ENCODE peak calls at places on chromosomes 1 and 21, in eight cellular contexts. One of them, this sample, is unnamed.

GRCh38 chr1:19974822-19975416 is 4.5 kb downstream of the PLA2G2A start:
- DNase-seq in fibroblast of lung: peak; percentile 73
- DNase-seq in AG04449: peak; percentile 28
- DNase-seq in upper lobe of right lung: no peak
- DNase-seq in HFF-Myc: peak; percentile 20
- DNase-seq in astrocyte: peak; percentile 62
- DNase-seq in HCT116: peak; percentile 60
- DNase-seq in GM13977: peak; percentile 46
- DNase-seq in this sample: peak; percentile 37

GRCh38 chr1:61253059-61253735 is 170.8 kb downstream of the NFIA start:
- DNase-seq in fibroblast of lung: peak; percentile 67
- DNase-seq in AG04449: no peak
- DNase-seq in upper lobe of right lung: no peak
- DNase-seq in HFF-Myc: peak; percentile 50
- DNase-seq in astrocyte: no peak
- DNase-seq in HCT116: no peak
- DNase-seq in GM13977: no peak
- DNase-seq in this sample: no peak

GRCh38 chr21:32916522-32917099 is 109.1 kb upstream of the OLIG2 start:
- DNase-seq in fibroblast of lung: no peak
- DNase-seq in AG04449: no peak
- DNase-seq in upper lobe of right lung: no peak
- DNase-seq in HFF-Myc: no peak
- DNase-seq in astrocyte: no peak
- DNase-seq in HCT116: peak; percentile 15
- DNase-seq in GM13977: no peak
- DNase-seq in this sample: no peak

GRCh38 chr1:216221260-216221700 is 202.0 kb downstream of the USH2A start:
- DNase-seq in fibroblast of lung: peak; percentile 88
- DNase-seq in AG04449: peak; percentile 45
- DNase-seq in upper lobe of right lung: no peak
- DNase-seq in HFF-Myc: peak; percentile 70
- DNase-seq in astrocyte: peak; percentile 60
- DNase-seq in HCT116: peak; percentile 7
- DNase-seq in GM13977: peak; percentile 39
- DNase-seq in this sample: peak; percentile 28

GRCh38 chr1:160971618-160972056 is 17.0 kb upstream of the ITLN2 start:
- DNase-seq in fibroblast of lung: no peak
- DNase-seq in AG04449: no peak
- DNase-seq in upper lobe of right lung: no peak
- DNase-seq in HFF-Myc: no peak
- DNase-seq in astrocyte: no peak
- DNase-seq in HCT116: no peak
- DNase-seq in GM13977: peak; percentile 54
- DNase-seq in this sample: no peak

GRCh38 chr1:30249446-30250337 is 473.7 kb downstream of the MATN1 start:
- DNase-seq in fibroblast of lung: no peak
- DNase-seq in AG04449: no peak
- DNase-seq in upper lobe of right lung: no peak
- DNase-seq in HFF-Myc: no peak
- DNase-seq in astrocyte: no peak
- DNase-seq in HCT116: no peak
- DNase-seq in GM13977: no peak
- DNase-seq in this sample: no peak

GRCh38 chr1:229843627-229844238 is 217.7 kb downstream of the URB2 start:
- DNase-seq in fibroblast of lung: peak; percentile 92
- DNase-seq in AG04449: no peak
- DNase-seq in upper lobe of right lung: no peak
- DNase-seq in HFF-Myc: peak; percentile 37
- DNase-seq in astrocyte: no peak
- DNase-seq in HCT116: peak; percentile 22
- DNase-seq in GM13977: no peak
- DNase-seq in this sample: no peak

GRCh38 chr1:247112479-247112781 is 8.3 kb upstream of the ZNF669 start:
- DNase-seq in fibroblast of lung: no peak
- DNase-seq in AG04449: no peak
- DNase-seq in upper lobe of right lung: no peak
- DNase-seq in HFF-Myc: no peak
- DNase-seq in astrocyte: no peak
- DNase-seq in HCT116: no peak
- DNase-seq in GM13977: no peak
- DNase-seq in this sample: no peak

GRCh38 chr21:23402929-23403520 is 2204.3 kb downstream of the MRPL39 start:
- DNase-seq in fibroblast of lung: no peak
- DNase-seq in AG04449: no peak
- DNase-seq in upper lobe of right lung: no peak
- DNase-seq in HFF-Myc: no peak
- DNase-seq in astrocyte: no peak
- DNase-seq in HCT116: no peak
- DNase-seq in GM13977: no peak
- DNase-seq in this sample: no peak

GRCh38 chr21:23398726-23399125 is 2208.6 kb downstream of the MRPL39 start:
- DNase-seq in fibroblast of lung: no peak
- DNase-seq in AG04449: no peak
- DNase-seq in upper lobe of right lung: no peak
- DNase-seq in HFF-Myc: no peak
- DNase-seq in astrocyte: no peak
- DNase-seq in HCT116: no peak
- DNase-seq in GM13977: no peak
- DNase-seq in this sample: no peak

DNA sequence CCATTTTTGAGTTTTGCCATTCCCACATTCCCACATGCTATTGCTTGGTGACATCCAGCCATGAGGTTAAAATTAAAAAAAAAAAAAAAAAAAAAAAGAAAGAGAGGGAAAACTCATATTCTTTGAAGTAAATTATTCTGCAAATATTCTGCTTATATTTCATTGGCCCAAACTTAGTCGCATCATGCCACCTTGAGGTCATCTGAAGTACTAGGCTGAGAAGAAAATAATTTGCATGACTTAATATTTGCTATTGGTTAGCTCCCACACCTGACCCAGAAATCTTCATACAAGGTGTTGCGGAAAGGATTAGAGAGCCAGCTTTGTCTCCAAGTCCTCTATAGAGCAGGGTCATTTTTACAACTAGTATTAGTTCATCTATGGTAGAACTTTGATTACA is 2206.0 kb downstream of the MRPL39 start:
- DNase-seq in fibroblast of lung: no peak
- DNase-seq in AG04449: no peak
- DNase-seq in upper lobe of right lung: no peak
- DNase-seq in HFF-Myc: no peak
- DNase-seq in astrocyte: no peak
- DNase-seq in HCT116: no peak
- DNase-seq in GM13977: no peak
- DNase-seq in this sample: no peak
- TF ChIP-seq CTCF in fibroblast of lung: no peak
- TF ChIP-seq CTCF in AG04449: no peak
- TF ChIP-seq CTCF in upper lobe of right lung: peak; percentile 5
- TF ChIP-seq CTCF in HFF-Myc: no peak
- TF ChIP-seq CTCF in astrocyte: no peak
- TF ChIP-seq CTCF in HCT116: peak; percentile 16
- TF ChIP-seq CTCF in GM13977: peak; percentile 7
- TF ChIP-seq CTCF in this sample: no peak

GRCh38 chr1:173714441-173714758 is 381 bp upstream of the KLHL20 start:
- DNase-seq in fibroblast of lung: no peak
- DNase-seq in AG04449: no peak
- DNase-seq in upper lobe of right lung: no peak
- DNase-seq in HFF-Myc: no peak
- DNase-seq in astrocyte: no peak
- DNase-seq in HCT116: no peak
- DNase-seq in GM13977: no peak
- DNase-seq in this sample: no peak

GRCh38 chr1:173717238-173717637 is 2.5 kb downstream of the KLHL20 start:
- DNase-seq in fibroblast of lung: no peak
- DNase-seq in AG04449: no peak
- DNase-seq in upper lobe of right lung: no peak
- DNase-seq in HFF-Myc: no peak
- DNase-seq in astrocyte: peak; percentile 3
- DNase-seq in HCT116: no peak
- DNase-seq in GM13977: no peak
- DNase-seq in this sample: no peak

GRCh38 chr1:173715538-173715844 is 710 bp downstream of the KLHL20 start:
- DNase-seq in fibroblast of lung: no peak
- DNase-seq in AG04449: no peak
- DNase-seq in upper lobe of right lung: no peak
- DNase-seq in HFF-Myc: no peak
- DNase-seq in astrocyte: no peak
- DNase-seq in HCT116: no peak
- DNase-seq in GM13977: no peak
- DNase-seq in this sample: no peak

GRCh38 chr1:173714759-173715537 is at the start of gene KLHL20:
- DNase-seq in fibroblast of lung: peak; percentile 94
- DNase-seq in AG04449: peak; percentile 62
- DNase-seq in upper lobe of right lung: peak; percentile 88
- DNase-seq in HFF-Myc: peak; percentile 77
- DNase-seq in astrocyte: peak; percentile 88
- DNase-seq in HCT116: peak; percentile 89
- DNase-seq in GM13977: peak; percentile 79
- DNase-seq in this sample: peak; percentile 86
- TF ChIP-seq CTCF in fibroblast of lung: peak; percentile 1
- TF ChIP-seq CTCF in AG04449: no peak
- TF ChIP-seq CTCF in upper lobe of right lung: no peak
- TF ChIP-seq CTCF in HFF-Myc: no peak
- TF ChIP-seq CTCF in astrocyte: no peak
- TF ChIP-seq CTCF in HCT116: no peak
- TF ChIP-seq CTCF in GM13977: peak; percentile 9
- TF ChIP-seq CTCF in this sample: peak; percentile 7

DNA sequence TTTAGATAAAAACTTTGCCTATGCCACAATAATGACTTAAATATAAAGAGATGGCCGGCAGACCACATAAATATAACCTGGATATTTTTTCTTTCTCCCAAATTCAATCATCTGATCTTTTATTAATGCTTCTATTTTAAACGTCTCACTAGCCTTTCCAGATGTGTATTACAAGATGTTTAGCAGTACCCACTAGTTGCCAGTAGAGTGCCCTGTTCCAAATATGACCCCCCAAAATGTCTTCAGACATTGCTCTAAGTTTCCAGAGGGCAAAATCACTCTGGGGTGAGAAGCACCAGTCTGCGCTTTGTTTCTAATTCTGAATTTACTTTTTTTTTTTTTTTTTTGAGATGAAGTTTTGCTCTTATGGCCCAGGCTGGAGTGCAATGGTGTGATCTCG is 268.1 kb downstream of the GRIK1 start:
- DNase-seq in fibroblast of lung: no peak
- DNase-seq in AG04449: no peak
- DNase-seq in upper lobe of right lung: no peak
- DNase-seq in HFF-Myc: no peak
- DNase-seq in astrocyte: no peak
- DNase-seq in HCT116: no peak
- DNase-seq in GM13977: no peak
- DNase-seq in this sample: no peak
- TF ChIP-seq CTCF in fibroblast of lung: peak; percentile 10
- TF ChIP-seq CTCF in AG04449: no peak
- TF ChIP-seq CTCF in upper lobe of right lung: no peak
- TF ChIP-seq CTCF in HFF-Myc: no peak
- TF ChIP-seq CTCF in astrocyte: no peak
- TF ChIP-seq CTCF in HCT116: no peak
- TF ChIP-seq CTCF in GM13977: no peak
- TF ChIP-seq CTCF in this sample: no peak

GRCh38 chr1:50474859-50475809 is 51.9 kb upstream of the DMRTA2 start:
- DNase-seq in fibroblast of lung: no peak
- DNase-seq in AG04449: no peak
- DNase-seq in upper lobe of right lung: no peak
- DNase-seq in HFF-Myc: no peak
- DNase-seq in astrocyte: no peak
- DNase-seq in HCT116: no peak
- DNase-seq in GM13977: no peak
- DNase-seq in this sample: no peak
- TF ChIP-seq CTCF in fibroblast of lung: no peak
- TF ChIP-seq CTCF in AG04449: no peak
- TF ChIP-seq CTCF in upper lobe of right lung: no peak
- TF ChIP-seq CTCF in HFF-Myc: no peak
- TF ChIP-seq CTCF in astrocyte: no peak
- TF ChIP-seq CTCF in HCT116: no peak
- TF ChIP-seq CTCF in GM13977: no peak
- TF ChIP-seq CTCF in this sample: no peak